ENCODE peak calls at places on chromosomes 4 and X, in nine cellular contexts. One of them, this sample, is unnamed.
A peak's percentile ranks its signal among the peaks of the same experiment; 100 is the strongest.

GRCh38 chrX:119753639-119754257 is 4.6 kb upstream of the SOWAHD start:
- DNase-seq in pancreas: no peak
- DNase-seq in BE2C: peak; percentile 42
- DNase-seq in thyroid gland: no peak
- DNase-seq in hepatocyte: peak; percentile 34
- DNase-seq in astrocyte: no peak
- DNase-seq in heart right ventricle: no peak
- DNase-seq in iPS DF 6.9: no peak
- DNase-seq in lung: no peak
- DNase-seq in this sample: peak; percentile 11

GRCh38 chr4:153591441-153591840 is 92.6 kb upstream of the TLR2 start:
- DNase-seq in BE2C: no peak
- DNase-seq in iPS DF 6.9: no peak
- DNase-seq in astrocyte: no peak
- DNase-seq in lung: no peak
- DNase-seq in hepatocyte: no peak
- DNase-seq in pancreas: no peak
- DNase-seq in thyroid gland: no peak
- DNase-seq in heart right ventricle: no peak
- DNase-seq in this sample: no peak

GRCh38 chr4:89889289-89889688 is 5.4 kb upstream of the MMRN1 start:
- DNase-seq in astrocyte: no peak
- DNase-seq in BE2C: no peak
- DNase-seq in lung: no peak
- DNase-seq in hepatocyte: no peak
- DNase-seq in thyroid gland: no peak
- DNase-seq in iPS DF 6.9: no peak
- DNase-seq in heart right ventricle: peak; percentile 17
- DNase-seq in pancreas: no peak
- DNase-seq in this sample: no peak

GRCh38 chrX:64437665-64438064 is 42.4 kb upstream of the MTMR8 start:
- DNase-seq in thyroid gland: no peak
- DNase-seq in astrocyte: no peak
- DNase-seq in lung: no peak
- DNase-seq in hepatocyte: no peak
- DNase-seq in iPS DF 6.9: no peak
- DNase-seq in BE2C: no peak
- DNase-seq in heart right ventricle: no peak
- DNase-seq in pancreas: no peak
- DNase-seq in this sample: no peak

GRCh38 chr4:47383829-47384427 is 79.6 kb downstream of the COMMD8 start:
- DNase-seq in heart right ventricle: no peak
- DNase-seq in thyroid gland: no peak
- DNase-seq in BE2C: no peak
- DNase-seq in lung: no peak
- DNase-seq in iPS DF 6.9: no peak
- DNase-seq in hepatocyte: peak; percentile 53
- DNase-seq in pancreas: no peak
- DNase-seq in astrocyte: peak; percentile 18
- DNase-seq in this sample: no peak

GRCh38 chrX:121132675-121133074 is 85.3 kb downstream of the GLUD2 start:
- DNase-seq in hepatocyte: no peak
- DNase-seq in pancreas: no peak
- DNase-seq in lung: no peak
- DNase-seq in iPS DF 6.9: no peak
- DNase-seq in thyroid gland: no peak
- DNase-seq in astrocyte: no peak
- DNase-seq in BE2C: no peak
- DNase-seq in heart right ventricle: no peak
- DNase-seq in this sample: no peak

GRCh38 chrX:152895724-152896420 is 2.0 kb upstream of the ZNF185 start:
- DNase-seq in pancreas: no peak
- DNase-seq in lung: no peak
- DNase-seq in thyroid gland: no peak
- DNase-seq in BE2C: no peak
- DNase-seq in iPS DF 6.9: no peak
- DNase-seq in astrocyte: no peak
- DNase-seq in hepatocyte: no peak
- DNase-seq in heart right ventricle: no peak
- DNase-seq in this sample: peak; percentile 64

GRCh38 chr4:101356928-101357327 is 9.6 kb upstream of the PPP3CA start:
- DNase-seq in lung: no peak
- DNase-seq in astrocyte: peak; percentile 100
- DNase-seq in thyroid gland: peak; percentile 57
- DNase-seq in pancreas: peak; percentile 62
- DNase-seq in BE2C: no peak
- DNase-seq in hepatocyte: peak; percentile 71
- DNase-seq in heart right ventricle: no peak
- DNase-seq in iPS DF 6.9: no peak
- DNase-seq in this sample: peak; percentile 100

GRCh38 chr4:78131403-78131802 is 74.3 kb downstream of the FRAS1 start:
- DNase-seq in pancreas: no peak
- DNase-seq in iPS DF 6.9: no peak
- DNase-seq in thyroid gland: no peak
- DNase-seq in hepatocyte: no peak
- DNase-seq in astrocyte: peak; percentile 57
- DNase-seq in heart right ventricle: no peak
- DNase-seq in lung: no peak
- DNase-seq in BE2C: no peak
- DNase-seq in this sample: no peak

GRCh38 chr4:148344382-148344781 is 97.8 kb downstream of the NR3C2 start:
- DNase-seq in hepatocyte: no peak
- DNase-seq in BE2C: peak; percentile 41
- DNase-seq in thyroid gland: peak; percentile 49
- DNase-seq in pancreas: peak; percentile 15
- DNase-seq in astrocyte: no peak
- DNase-seq in lung: no peak
- DNase-seq in iPS DF 6.9: no peak
- DNase-seq in heart right ventricle: peak; percentile 43
- DNase-seq in this sample: peak; percentile 31

GRCh38 chr4:26762650-26763049 is 98.0 kb upstream of the STIM2 start:
- DNase-seq in BE2C: no peak
- DNase-seq in astrocyte: no peak
- DNase-seq in heart right ventricle: no peak
- DNase-seq in thyroid gland: no peak
- DNase-seq in pancreas: no peak
- DNase-seq in iPS DF 6.9: no peak
- DNase-seq in lung: no peak
- DNase-seq in hepatocyte: no peak
- DNase-seq in this sample: peak; percentile 12

GRCh38 chr4:44320833-44321232 is 127.8 kb downstream of the KCTD8 start:
- DNase-seq in BE2C: no peak
- DNase-seq in hepatocyte: no peak
- DNase-seq in pancreas: no peak
- DNase-seq in astrocyte: no peak
- DNase-seq in heart right ventricle: no peak
- DNase-seq in iPS DF 6.9: no peak
- DNase-seq in thyroid gland: no peak
- DNase-seq in lung: no peak
- DNase-seq in this sample: no peak

GRCh38 chr4:83783179-83783578 is 247.3 kb downstream of the GPAT3 start:
- DNase-seq in BE2C: no peak
- DNase-seq in hepatocyte: no peak
- DNase-seq in heart right ventricle: no peak
- DNase-seq in astrocyte: no peak
- DNase-seq in pancreas: no peak
- DNase-seq in iPS DF 6.9: no peak
- DNase-seq in lung: no peak
- DNase-seq in thyroid gland: no peak
- DNase-seq in this sample: no peak

GRCh38 chr4:14218641-14219040 is 591.1 kb upstream of the BOD1L1 start:
- DNase-seq in astrocyte: no peak
- DNase-seq in hepatocyte: peak; percentile 26
- DNase-seq in pancreas: peak; percentile 5
- DNase-seq in heart right ventricle: peak; percentile 6
- DNase-seq in iPS DF 6.9: no peak
- DNase-seq in lung: no peak
- DNase-seq in thyroid gland: no peak
- DNase-seq in BE2C: no peak
- DNase-seq in this sample: no peak

GRCh38 chrX:997631-998137 is 214.8 kb downstream of the CRLF2 start:
- DNase-seq in iPS DF 6.9: no peak
- DNase-seq in pancreas: no peak
- DNase-seq in heart right ventricle: no peak
- DNase-seq in lung: no peak
- DNase-seq in astrocyte: no peak
- DNase-seq in BE2C: no peak
- DNase-seq in thyroid gland: no peak
- DNase-seq in hepatocyte: no peak
- DNase-seq in this sample: no peak

GRCh38 chr4:65599335-65599734 is 71.0 kb downstream of the EPHA5 start:
- DNase-seq in pancreas: no peak
- DNase-seq in thyroid gland: no peak
- DNase-seq in BE2C: no peak
- DNase-seq in lung: no peak
- DNase-seq in heart right ventricle: no peak
- DNase-seq in iPS DF 6.9: no peak
- DNase-seq in astrocyte: peak; percentile 52
- DNase-seq in hepatocyte: no peak
- DNase-seq in this sample: peak; percentile 60

GRCh38 chr4:6761540-6762243 is 20.8 kb upstream of the KIAA0232 start:
- DNase-seq in heart right ventricle: no peak
- DNase-seq in pancreas: no peak
- DNase-seq in thyroid gland: no peak
- DNase-seq in lung: no peak
- DNase-seq in BE2C: no peak
- DNase-seq in hepatocyte: no peak
- DNase-seq in iPS DF 6.9: no peak
- DNase-seq in astrocyte: no peak
- DNase-seq in this sample: no peak

GRCh38 chr4:148814030-148814429 is 371.8 kb upstream of the NR3C2 start:
- DNase-seq in iPS DF 6.9: no peak
- DNase-seq in pancreas: peak; percentile 7
- DNase-seq in lung: peak; percentile 45
- DNase-seq in hepatocyte: peak; percentile 15
- DNase-seq in astrocyte: no peak
- DNase-seq in thyroid gland: peak; percentile 78
- DNase-seq in BE2C: no peak
- DNase-seq in heart right ventricle: no peak
- DNase-seq in this sample: peak; percentile 87

GRCh38 chr4:140083320-140083719 is 70.7 kb downstream of the MAML3 start:
- DNase-seq in iPS DF 6.9: no peak
- DNase-seq in lung: no peak
- DNase-seq in hepatocyte: no peak
- DNase-seq in heart right ventricle: no peak
- DNase-seq in pancreas: no peak
- DNase-seq in astrocyte: no peak
- DNase-seq in BE2C: no peak
- DNase-seq in thyroid gland: no peak
- DNase-seq in this sample: no peak
- H3K4me1 ChIP-seq in iPS DF 6.9: peaks cover 6% of the 10 kb centered on the region
- H3K4me1 ChIP-seq in lung: no peaks in the 10 kb centered on the region
- H3K4me1 ChIP-seq in hepatocyte: peaks cover 51% of the 10 kb centered on the region
- H3K4me1 ChIP-seq in heart right ventricle: peaks cover 2% of the 10 kb centered on the region
- H3K4me1 ChIP-seq in pancreas: peaks cover 3% of the 10 kb centered on the region
- H3K4me1 ChIP-seq in astrocyte: peaks cover 12% of the 10 kb centered on the region
- H3K4me1 ChIP-seq in BE2C: no peaks in the 10 kb centered on the region
- H3K4me1 ChIP-seq in thyroid gland: peaks cover 21% of the 10 kb centered on the region
- H3K4me1 ChIP-seq in this sample: no peaks in the 10 kb centered on the region

GRCh38 chr4:38669233-38669632 is 5.2 kb downstream of the KLF3 start:
- DNase-seq in pancreas: no peak
- DNase-seq in heart right ventricle: no peak
- DNase-seq in hepatocyte: no peak
- DNase-seq in iPS DF 6.9: no peak
- DNase-seq in lung: no peak
- DNase-seq in thyroid gland: no peak
- DNase-seq in astrocyte: peak; percentile 45
- DNase-seq in BE2C: no peak
- DNase-seq in this sample: no peak
- H3K4me1 ChIP-seq in pancreas: peaks cover 70% of the 10 kb centered on the region
- H3K4me1 ChIP-seq in heart right ventricle: peaks cover 32% of the 10 kb centered on the region
- H3K4me1 ChIP-seq in hepatocyte: peaks cover 66% of the 10 kb centered on the region
- H3K4me1 ChIP-seq in iPS DF 6.9: peaks cover 15% of the 10 kb centered on the region
- H3K4me1 ChIP-seq in lung: peaks cover 41% of the 10 kb centered on the region
- H3K4me1 ChIP-seq in thyroid gland: peaks cover 76% of the 10 kb centered on the region
- H3K4me1 ChIP-seq in astrocyte: peaks cover 66% of the 10 kb centered on the region
- H3K4me1 ChIP-seq in BE2C: peaks cover 39% of the 10 kb centered on the region
- H3K4me1 ChIP-seq in this sample: peaks cover 52% of the 10 kb centered on the region

GRCh38 chr4:15781427-15782095 is 3.4 kb downstream of the CD38 start:
- DNase-seq in heart right ventricle: no peak
- DNase-seq in BE2C: no peak
- DNase-seq in lung: no peak
- DNase-seq in thyroid gland: no peak
- DNase-seq in iPS DF 6.9: no peak
- DNase-seq in astrocyte: no peak
- DNase-seq in pancreas: no peak
- DNase-seq in hepatocyte: no peak
- DNase-seq in this sample: no peak
- H3K4me1 ChIP-seq in heart right ventricle: no peaks in the 10 kb centered on the region
- H3K4me1 ChIP-seq in BE2C: no peaks in the 10 kb centered on the region
- H3K4me1 ChIP-seq in lung: peaks cover 3% of the 10 kb centered on the region
- H3K4me1 ChIP-seq in thyroid gland: peaks cover 4% of the 10 kb centered on the region
- H3K4me1 ChIP-seq in iPS DF 6.9: no peaks in the 10 kb centered on the region
- H3K4me1 ChIP-seq in astrocyte: peaks cover 9% of the 10 kb centered on the region
- H3K4me1 ChIP-seq in pancreas: peaks cover 6% of the 10 kb centered on the region
- H3K4me1 ChIP-seq in hepatocyte: peaks cover 11% of the 10 kb centered on the region
- H3K4me1 ChIP-seq in this sample: no peaks in the 10 kb centered on the region

GRCh38 chrX:46961097-46961496 is 48.9 kb downstream of the JADE3 start:
- DNase-seq in pancreas: no peak
- DNase-seq in astrocyte: no peak
- DNase-seq in iPS DF 6.9: no peak
- DNase-seq in lung: no peak
- DNase-seq in thyroid gland: no peak
- DNase-seq in BE2C: no peak
- DNase-seq in hepatocyte: no peak
- DNase-seq in heart right ventricle: no peak
- DNase-seq in this sample: no peak
- H3K4me1 ChIP-seq in pancreas: peaks cover 4% of the 10 kb centered on the region
- H3K4me1 ChIP-seq in astrocyte: peaks cover 5% of the 10 kb centered on the region
- H3K4me1 ChIP-seq in iPS DF 6.9: no peaks in the 10 kb centered on the region
- H3K4me1 ChIP-seq in lung: peaks cover 5% of the 10 kb centered on the region
- H3K4me1 ChIP-seq in thyroid gland: no peaks in the 10 kb centered on the region
- H3K4me1 ChIP-seq in BE2C: no peaks in the 10 kb centered on the region
- H3K4me1 ChIP-seq in hepatocyte: peaks cover 11% of the 10 kb centered on the region
- H3K4me1 ChIP-seq in heart right ventricle: no peaks in the 10 kb centered on the region
- H3K4me1 ChIP-seq in this sample: peaks cover 5% of the 10 kb centered on the region

DNA sequence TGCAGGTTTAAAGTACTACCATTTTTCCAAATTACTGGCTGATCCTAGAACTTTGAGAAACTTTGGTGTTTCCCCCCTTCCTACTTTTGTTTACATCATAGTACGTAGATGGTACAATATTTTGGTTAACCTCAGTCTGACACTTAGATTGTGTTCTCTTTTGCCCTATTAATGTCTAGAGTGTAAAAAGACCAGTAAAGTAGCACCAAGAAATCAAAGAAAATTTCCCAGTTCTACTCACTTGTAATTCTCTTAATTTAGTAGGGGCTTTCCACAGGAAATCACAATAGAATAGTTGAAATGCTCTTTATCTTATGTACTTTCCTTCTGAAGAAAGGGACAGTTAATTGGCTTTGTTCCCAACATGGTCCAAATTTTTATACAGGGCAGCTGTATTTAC is 51.6 kb downstream of the NFKB1 start:
- DNase-seq in hepatocyte: no peak
- DNase-seq in pancreas: no peak
- DNase-seq in iPS DF 6.9: no peak
- DNase-seq in BE2C: no peak
- DNase-seq in heart right ventricle: no peak
- DNase-seq in lung: no peak
- DNase-seq in astrocyte: no peak
- DNase-seq in thyroid gland: no peak
- DNase-seq in this sample: no peak
- H3K4me1 ChIP-seq in hepatocyte: peaks cover 12% of the 10 kb centered on the region
- H3K4me1 ChIP-seq in pancreas: peaks cover 17% of the 10 kb centered on the region
- H3K4me1 ChIP-seq in iPS DF 6.9: no peaks in the 10 kb centered on the region
- H3K4me1 ChIP-seq in BE2C: no peaks in the 10 kb centered on the region
- H3K4me1 ChIP-seq in heart right ventricle: no peaks in the 10 kb centered on the region
- H3K4me1 ChIP-seq in lung: peaks cover 14% of the 10 kb centered on the region
- H3K4me1 ChIP-seq in astrocyte: peaks cover 26% of the 10 kb centered on the region
- H3K4me1 ChIP-seq in thyroid gland: no peaks in the 10 kb centered on the region
- H3K4me1 ChIP-seq in this sample: peaks cover 16% of the 10 kb centered on the region

GRCh38 chrX:13700380-13700779 is 11.5 kb downstream of the RAB9A start:
- DNase-seq in BE2C: no peak
- DNase-seq in lung: no peak
- DNase-seq in heart right ventricle: no peak
- DNase-seq in astrocyte: no peak
- DNase-seq in iPS DF 6.9: no peak
- DNase-seq in pancreas: no peak
- DNase-seq in thyroid gland: no peak
- DNase-seq in hepatocyte: no peak
- DNase-seq in this sample: no peak
- H3K4me1 ChIP-seq in BE2C: no peaks in the 10 kb centered on the region
- H3K4me1 ChIP-seq in lung: peaks cover 19% of the 10 kb centered on the region
- H3K4me1 ChIP-seq in heart right ventricle: no peaks in the 10 kb centered on the region
- H3K4me1 ChIP-seq in astrocyte: peaks cover 8% of the 10 kb centered on the region
- H3K4me1 ChIP-seq in iPS DF 6.9: no peaks in the 10 kb centered on the region
- H3K4me1 ChIP-seq in pancreas: peaks cover 29% of the 10 kb centered on the region
- H3K4me1 ChIP-seq in thyroid gland: peaks cover 4% of the 10 kb centered on the region
- H3K4me1 ChIP-seq in hepatocyte: peaks cover 6% of the 10 kb centered on the region
- H3K4me1 ChIP-seq in this sample: peaks cover 7% of the 10 kb centered on the region

This sample was measured in foreskin keratinocyte.